ENCODE peak calls at places on chromosome 9, in eight cellular contexts. One of them, this sample, is unnamed.

GRCh38 chr9:5690278-5690677 is 61.4 kb downstream of the RIC1 start:
- DNase-seq in activated CD4-positive, alpha-beta memory T cell treated with anti-CD3 and anti-CD28 coated beads for 36 hours: no peak
- DNase-seq in stimulated activated CD4-positive, alpha-beta T cell treated with anti-CD3 and anti-CD28 coated beads, TNF-alpha, amount 100 ng/mL, for 1 hour: no peak
- DNase-seq in osteocyte: no peak
- DNase-seq in memory B cell: no peak
- DNase-seq in glutamatergic neuron: no peak
- DNase-seq in HEK293T: no peak
- DNase-seq in AG10803: no peak
- DNase-seq in this sample: no peak

GRCh38 chr9:129392093-129392541 is 214.1 kb upstream of the IER5L start:
- DNase-seq in glutamatergic neuron: peak
- DNase-seq in activated CD4-positive, alpha-beta memory T cell treated with anti-CD3 and anti-CD28 coated beads for 36 hours: no peak
- DNase-seq in stimulated activated CD4-positive, alpha-beta T cell treated with anti-CD3 and anti-CD28 coated beads, TNF-alpha, amount 100 ng/mL, for 1 hour: no peak
- DNase-seq in memory B cell: no peak
- DNase-seq in osteocyte: no peak
- DNase-seq in HEK293T: no peak
- DNase-seq in AG10803: no peak
- DNase-seq in this sample: no peak

GRCh38 chr9:113484258-113484730 is 20.8 kb downstream of the RGS3 start:
- DNase-seq in HEK293T: no peak
- DNase-seq in osteocyte: no peak
- DNase-seq in glutamatergic neuron: no peak
- DNase-seq in AG10803: no peak
- DNase-seq in stimulated activated CD4-positive, alpha-beta T cell treated with anti-CD3 and anti-CD28 coated beads, TNF-alpha, amount 100 ng/mL, for 1 hour: no peak
- DNase-seq in activated CD4-positive, alpha-beta memory T cell treated with anti-CD3 and anti-CD28 coated beads for 36 hours: no peak
- DNase-seq in memory B cell: no peak
- DNase-seq in this sample: peak

GRCh38 chr9:137811283-137811870 is 66.2 kb upstream of the CACNA1B start:
- DNase-seq in stimulated activated CD4-positive, alpha-beta T cell treated with anti-CD3 and anti-CD28 coated beads, TNF-alpha, amount 100 ng/mL, for 1 hour: no peak
- DNase-seq in AG10803: peak
- DNase-seq in activated CD4-positive, alpha-beta memory T cell treated with anti-CD3 and anti-CD28 coated beads for 36 hours: no peak
- DNase-seq in HEK293T: no peak
- DNase-seq in osteocyte: no peak
- DNase-seq in glutamatergic neuron: no peak
- DNase-seq in memory B cell: no peak
- DNase-seq in this sample: no peak

GRCh38 chr9:132708239-132708638 is 38.0 kb downstream of the GTF3C4 start:
- DNase-seq in HEK293T: no peak
- DNase-seq in AG10803: no peak
- DNase-seq in stimulated activated CD4-positive, alpha-beta T cell treated with anti-CD3 and anti-CD28 coated beads, TNF-alpha, amount 100 ng/mL, for 1 hour: no peak
- DNase-seq in osteocyte: no peak
- DNase-seq in activated CD4-positive, alpha-beta memory T cell treated with anti-CD3 and anti-CD28 coated beads for 36 hours: no peak
- DNase-seq in glutamatergic neuron: no peak
- DNase-seq in memory B cell: no peak
- DNase-seq in this sample: no peak

GRCh38 chr9:16252631-16253030 is 617.8 kb downstream of the BNC2 start:
- DNase-seq in activated CD4-positive, alpha-beta memory T cell treated with anti-CD3 and anti-CD28 coated beads for 36 hours: no peak
- DNase-seq in AG10803: no peak
- DNase-seq in HEK293T: no peak
- DNase-seq in glutamatergic neuron: no peak
- DNase-seq in stimulated activated CD4-positive, alpha-beta T cell treated with anti-CD3 and anti-CD28 coated beads, TNF-alpha, amount 100 ng/mL, for 1 hour: no peak
- DNase-seq in osteocyte: no peak
- DNase-seq in memory B cell: no peak
- DNase-seq in this sample: no peak

GRCh38 chr9:70954126-70954525 is 167.3 kb downstream of the TRPM3 start:
- DNase-seq in memory B cell: no peak
- DNase-seq in activated CD4-positive, alpha-beta memory T cell treated with anti-CD3 and anti-CD28 coated beads for 36 hours: no peak
- DNase-seq in glutamatergic neuron: no peak
- DNase-seq in stimulated activated CD4-positive, alpha-beta T cell treated with anti-CD3 and anti-CD28 coated beads, TNF-alpha, amount 100 ng/mL, for 1 hour: no peak
- DNase-seq in osteocyte: no peak
- DNase-seq in HEK293T: no peak
- DNase-seq in AG10803: peak
- DNase-seq in this sample: no peak

GRCh38 chr9:35406183-35406959 is 83.5 kb upstream of the RUSC2 start:
- DNase-seq in memory B cell: no peak
- DNase-seq in HEK293T: no peak
- DNase-seq in AG10803: no peak
- DNase-seq in glutamatergic neuron: peak
- DNase-seq in stimulated activated CD4-positive, alpha-beta T cell treated with anti-CD3 and anti-CD28 coated beads, TNF-alpha, amount 100 ng/mL, for 1 hour: no peak
- DNase-seq in activated CD4-positive, alpha-beta memory T cell treated with anti-CD3 and anti-CD28 coated beads for 36 hours: peak
- DNase-seq in osteocyte: no peak
- DNase-seq in this sample: peak

GRCh38 chr9:89078860-89079259 is 87.6 kb downstream of the S1PR3 start:
- DNase-seq in stimulated activated CD4-positive, alpha-beta T cell treated with anti-CD3 and anti-CD28 coated beads, TNF-alpha, amount 100 ng/mL, for 1 hour: no peak
- DNase-seq in HEK293T: no peak
- DNase-seq in memory B cell: no peak
- DNase-seq in osteocyte: no peak
- DNase-seq in glutamatergic neuron: no peak
- DNase-seq in activated CD4-positive, alpha-beta memory T cell treated with anti-CD3 and anti-CD28 coated beads for 36 hours: no peak
- DNase-seq in AG10803: peak
- DNase-seq in this sample: no peak

GRCh38 chr9:134930404-134930803 is 12.7 kb upstream of the FCN1 start:
- DNase-seq in HEK293T: no peak
- DNase-seq in stimulated activated CD4-positive, alpha-beta T cell treated with anti-CD3 and anti-CD28 coated beads, TNF-alpha, amount 100 ng/mL, for 1 hour: no peak
- DNase-seq in glutamatergic neuron: no peak
- DNase-seq in osteocyte: no peak
- DNase-seq in memory B cell: no peak
- DNase-seq in AG10803: no peak
- DNase-seq in activated CD4-positive, alpha-beta memory T cell treated with anti-CD3 and anti-CD28 coated beads for 36 hours: no peak
- DNase-seq in this sample: no peak

GRCh38 chr9:131236761-131237160 is 39.5 kb downstream of the FAM78A start:
- DNase-seq in activated CD4-positive, alpha-beta memory T cell treated with anti-CD3 and anti-CD28 coated beads for 36 hours: no peak
- DNase-seq in osteocyte: no peak
- DNase-seq in AG10803: no peak
- DNase-seq in stimulated activated CD4-positive, alpha-beta T cell treated with anti-CD3 and anti-CD28 coated beads, TNF-alpha, amount 100 ng/mL, for 1 hour: no peak
- DNase-seq in glutamatergic neuron: no peak
- DNase-seq in HEK293T: no peak
- DNase-seq in memory B cell: no peak
- DNase-seq in this sample: no peak

GRCh38 chr9:98702835-98703385 is 5.8 kb downstream of the GABBR2 start:
- DNase-seq in osteocyte: no peak
- DNase-seq in HEK293T: no peak
- DNase-seq in memory B cell: no peak
- DNase-seq in activated CD4-positive, alpha-beta memory T cell treated with anti-CD3 and anti-CD28 coated beads for 36 hours: no peak
- DNase-seq in stimulated activated CD4-positive, alpha-beta T cell treated with anti-CD3 and anti-CD28 coated beads, TNF-alpha, amount 100 ng/mL, for 1 hour: no peak
- DNase-seq in AG10803: no peak
- DNase-seq in glutamatergic neuron: no peak
- DNase-seq in this sample: no peak

GRCh38 chr9:76562511-76562911 is 103.5 kb downstream of the GCNT1 start:
- DNase-seq in glutamatergic neuron: no peak
- DNase-seq in HEK293T: no peak
- DNase-seq in activated CD4-positive, alpha-beta memory T cell treated with anti-CD3 and anti-CD28 coated beads for 36 hours: no peak
- DNase-seq in osteocyte: no peak
- DNase-seq in AG10803: peak
- DNase-seq in stimulated activated CD4-positive, alpha-beta T cell treated with anti-CD3 and anti-CD28 coated beads, TNF-alpha, amount 100 ng/mL, for 1 hour: no peak
- DNase-seq in memory B cell: no peak
- DNase-seq in this sample: no peak

GRCh38 chr9:14037331-14037730 is 276.6 kb downstream of the NFIB start:
- DNase-seq in AG10803: no peak
- DNase-seq in stimulated activated CD4-positive, alpha-beta T cell treated with anti-CD3 and anti-CD28 coated beads, TNF-alpha, amount 100 ng/mL, for 1 hour: no peak
- DNase-seq in glutamatergic neuron: no peak
- DNase-seq in osteocyte: no peak
- DNase-seq in memory B cell: no peak
- DNase-seq in activated CD4-positive, alpha-beta memory T cell treated with anti-CD3 and anti-CD28 coated beads for 36 hours: no peak
- DNase-seq in HEK293T: no peak
- DNase-seq in this sample: no peak

GRCh38 chr9:111704503-111704902 is 43.1 kb downstream of the GNG10 start:
- DNase-seq in osteocyte: no peak
- DNase-seq in memory B cell: no peak
- DNase-seq in AG10803: no peak
- DNase-seq in activated CD4-positive, alpha-beta memory T cell treated with anti-CD3 and anti-CD28 coated beads for 36 hours: no peak
- DNase-seq in stimulated activated CD4-positive, alpha-beta T cell treated with anti-CD3 and anti-CD28 coated beads, TNF-alpha, amount 100 ng/mL, for 1 hour: no peak
- DNase-seq in glutamatergic neuron: no peak
- DNase-seq in HEK293T: no peak
- DNase-seq in this sample: no peak

GRCh38 chr9:98632839-98633238 is 75.9 kb downstream of the GABBR2 start:
- DNase-seq in memory B cell: no peak
- DNase-seq in HEK293T: no peak
- DNase-seq in AG10803: no peak
- DNase-seq in activated CD4-positive, alpha-beta memory T cell treated with anti-CD3 and anti-CD28 coated beads for 36 hours: no peak
- DNase-seq in osteocyte: no peak
- DNase-seq in glutamatergic neuron: no peak
- DNase-seq in stimulated activated CD4-positive, alpha-beta T cell treated with anti-CD3 and anti-CD28 coated beads, TNF-alpha, amount 100 ng/mL, for 1 hour: no peak
- DNase-seq in this sample: no peak

GRCh38 chr9:93304574-93305496 is 120.9 kb downstream of the WNK2 start:
- DNase-seq in glutamatergic neuron: peak
- DNase-seq in AG10803: peak
- DNase-seq in HEK293T: peak
- DNase-seq in activated CD4-positive, alpha-beta memory T cell treated with anti-CD3 and anti-CD28 coated beads for 36 hours: peak
- DNase-seq in osteocyte: peak
- DNase-seq in memory B cell: no peak
- DNase-seq in stimulated activated CD4-positive, alpha-beta T cell treated with anti-CD3 and anti-CD28 coated beads, TNF-alpha, amount 100 ng/mL, for 1 hour: no peak
- DNase-seq in this sample: peak

GRCh38 chr9:136058152-136058483 is 37.0 kb downstream of the NACC2 start:
- DNase-seq in glutamatergic neuron: no peak
- DNase-seq in AG10803: no peak
- DNase-seq in stimulated activated CD4-positive, alpha-beta T cell treated with anti-CD3 and anti-CD28 coated beads, TNF-alpha, amount 100 ng/mL, for 1 hour: no peak
- DNase-seq in activated CD4-positive, alpha-beta memory T cell treated with anti-CD3 and anti-CD28 coated beads for 36 hours: no peak
- DNase-seq in HEK293T: no peak
- DNase-seq in osteocyte: peak
- DNase-seq in memory B cell: no peak
- DNase-seq in this sample: no peak

GRCh38 chr9:133955821-133956411 is 36.2 kb downstream of the VAV2 start:
- DNase-seq in memory B cell: no peak
- DNase-seq in HEK293T: no peak
- DNase-seq in AG10803: peak
- DNase-seq in activated CD4-positive, alpha-beta memory T cell treated with anti-CD3 and anti-CD28 coated beads for 36 hours: peak
- DNase-seq in stimulated activated CD4-positive, alpha-beta T cell treated with anti-CD3 and anti-CD28 coated beads, TNF-alpha, amount 100 ng/mL, for 1 hour: no peak
- DNase-seq in glutamatergic neuron: peak
- DNase-seq in osteocyte: no peak
- DNase-seq in this sample: no peak

GRCh38 chr9:130897848-130898551 is 1.4 kb upstream of the QRFP start:
- DNase-seq in HEK293T: no peak
- DNase-seq in AG10803: no peak
- DNase-seq in activated CD4-positive, alpha-beta memory T cell treated with anti-CD3 and anti-CD28 coated beads for 36 hours: no peak
- DNase-seq in stimulated activated CD4-positive, alpha-beta T cell treated with anti-CD3 and anti-CD28 coated beads, TNF-alpha, amount 100 ng/mL, for 1 hour: no peak
- DNase-seq in glutamatergic neuron: peak
- DNase-seq in osteocyte: no peak
- DNase-seq in memory B cell: no peak
- DNase-seq in this sample: no peak

GRCh38 chr9:81410201-81410600 is 279.1 kb downstream of the TLE1 start:
- DNase-seq in glutamatergic neuron: no peak
- DNase-seq in memory B cell: no peak
- DNase-seq in stimulated activated CD4-positive, alpha-beta T cell treated with anti-CD3 and anti-CD28 coated beads, TNF-alpha, amount 100 ng/mL, for 1 hour: no peak
- DNase-seq in activated CD4-positive, alpha-beta memory T cell treated with anti-CD3 and anti-CD28 coated beads for 36 hours: no peak
- DNase-seq in osteocyte: no peak
- DNase-seq in HEK293T: no peak
- DNase-seq in AG10803: peak
- DNase-seq in this sample: no peak

GRCh38 chr9:112487008-112487798 is 576 bp downstream of the KIAA1958 start:
- DNase-seq in memory B cell: peak
- DNase-seq in stimulated activated CD4-positive, alpha-beta T cell treated with anti-CD3 and anti-CD28 coated beads, TNF-alpha, amount 100 ng/mL, for 1 hour: no peak
- DNase-seq in osteocyte: peak
- DNase-seq in activated CD4-positive, alpha-beta memory T cell treated with anti-CD3 and anti-CD28 coated beads for 36 hours: peak
- DNase-seq in glutamatergic neuron: peak
- DNase-seq in AG10803: peak
- DNase-seq in HEK293T: peak
- DNase-seq in this sample: peak

GRCh38 chr9:37676411-37676830 is 25.7 kb downstream of the FRMPD1 start:
- DNase-seq in glutamatergic neuron: no peak
- DNase-seq in HEK293T: no peak
- DNase-seq in osteocyte: no peak
- DNase-seq in stimulated activated CD4-positive, alpha-beta T cell treated with anti-CD3 and anti-CD28 coated beads, TNF-alpha, amount 100 ng/mL, for 1 hour: no peak
- DNase-seq in activated CD4-positive, alpha-beta memory T cell treated with anti-CD3 and anti-CD28 coated beads for 36 hours: no peak
- DNase-seq in AG10803: no peak
- DNase-seq in memory B cell: no peak
- DNase-seq in this sample: no peak

GRCh38 chr9:127116088-127116726 is 6.2 kb downstream of the ANGPTL2 start:
- DNase-seq in memory B cell: no peak
- DNase-seq in glutamatergic neuron: no peak
- DNase-seq in activated CD4-positive, alpha-beta memory T cell treated with anti-CD3 and anti-CD28 coated beads for 36 hours: peak
- DNase-seq in HEK293T: no peak
- DNase-seq in osteocyte: no peak
- DNase-seq in stimulated activated CD4-positive, alpha-beta T cell treated with anti-CD3 and anti-CD28 coated beads, TNF-alpha, amount 100 ng/mL, for 1 hour: no peak
- DNase-seq in AG10803: no peak
- DNase-seq in this sample: no peak

GRCh38 chr9:93133641-93134017 is 422 bp downstream of the NINJ1 start:
- DNase-seq in stimulated activated CD4-positive, alpha-beta T cell treated with anti-CD3 and anti-CD28 coated beads, TNF-alpha, amount 100 ng/mL, for 1 hour: no peak
- DNase-seq in memory B cell: peak
- DNase-seq in HEK293T: peak
- DNase-seq in activated CD4-positive, alpha-beta memory T cell treated with anti-CD3 and anti-CD28 coated beads for 36 hours: peak
- DNase-seq in AG10803: peak
- DNase-seq in osteocyte: no peak
- DNase-seq in glutamatergic neuron: peak
- DNase-seq in this sample: peak

GRCh38 chr9:125911861-125912260 is 164.7 kb downstream of the PBX3 start:
- DNase-seq in HEK293T: no peak
- DNase-seq in AG10803: no peak
- DNase-seq in osteocyte: no peak
- DNase-seq in stimulated activated CD4-positive, alpha-beta T cell treated with anti-CD3 and anti-CD28 coated beads, TNF-alpha, amount 100 ng/mL, for 1 hour: no peak
- DNase-seq in glutamatergic neuron: no peak
- DNase-seq in memory B cell: no peak
- DNase-seq in activated CD4-positive, alpha-beta memory T cell treated with anti-CD3 and anti-CD28 coated beads for 36 hours: no peak
- DNase-seq in this sample: no peak

GRCh38 chr9:113520109-113520642 is 56.6 kb downstream of the RGS3 start:
- DNase-seq in stimulated activated CD4-positive, alpha-beta T cell treated with anti-CD3 and anti-CD28 coated beads, TNF-alpha, amount 100 ng/mL, for 1 hour: no peak
- DNase-seq in activated CD4-positive, alpha-beta memory T cell treated with anti-CD3 and anti-CD28 coated beads for 36 hours: peak
- DNase-seq in memory B cell: no peak
- DNase-seq in osteocyte: no peak
- DNase-seq in AG10803: no peak
- DNase-seq in glutamatergic neuron: no peak
- DNase-seq in HEK293T: no peak
- DNase-seq in this sample: peak